ENCODE peak calls at places on chromosomes 7 and 10, in nine cellular contexts. M, A, E, U, S, T, K, Y and X are unnamed samples.
A peak's percentile ranks its signal among the peaks of the same experiment; 100 is the strongest.

GRCh38 chr10:22615819-22616499 is 98.4 kb downstream of the PIP4K2A start:
- DNase-seq in M (peak; percentile 42), A (no peak), E (no peak), U (no peak), S (peak; percentile 75), T (peak; percentile 42), K (peak; percentile 48), Y (peak; percentile 56), X (no peak)

GRCh38 chr7:23938937-23939552 is 229.0 kb downstream of the STK31 start:
- DNase-seq in M (no peak), A (no peak), E (no peak), U (no peak), S (peak; percentile 62), T (peak; percentile 40), K (no peak), Y (peak; percentile 64), X (peak; percentile 65)

GRCh38 chr7:35558841-35559240 is 136.1 kb downstream of the HERPUD2 start:
- DNase-seq in M (no peak), A (no peak), E (no peak), U (no peak), S (no peak), T (no peak), K (no peak), Y (no peak), X (no peak)

GRCh38 chr10:34661580-34661979 is 153.5 kb downstream of the PARD3 start:
- DNase-seq in M (no peak), A (no peak), E (no peak), U (no peak), S (no peak), T (no peak), K (no peak), Y (no peak), X (no peak)

GRCh38 chr7:26535483-26536069 is 243.9 kb downstream of the SNX10 start:
- DNase-seq in M (no peak), A (no peak), E (no peak), U (no peak), S (no peak), T (no peak), K (no peak), Y (no peak), X (no peak)

GRCh38 chr10:30158325-30158960 is 99.1 kb upstream of the JCAD start:
- DNase-seq in M (no peak), A (no peak), E (no peak), U (no peak), S (no peak), T (no peak), K (no peak), Y (no peak), X (no peak)

GRCh38 chr10:45265995-45266394 is 49.4 kb downstream of the OR13A1 start:
- DNase-seq in M (no peak), A (no peak), E (no peak), U (no peak), S (no peak), T (no peak), K (no peak), Y (no peak), X (no peak)

GRCh38 chr10:36670616-36671402 is 454.6 kb upstream of the ANKRD30A start:
- DNase-seq in M (no peak), A (no peak), E (no peak), U (no peak), S (no peak), T (no peak), K (no peak), Y (no peak), X (no peak)

GRCh38 chr10:36266923-36267322 is 624.8 kb upstream of the FZD8 start:
- DNase-seq in M (no peak), A (no peak), E (no peak), U (no peak), S (peak; percentile 54), T (no peak), K (no peak), Y (no peak), X (no peak)

GRCh38 chr10:14540062-14540461 is 209.3 kb upstream of the FRMD4A start:
- DNase-seq in M (no peak), A (no peak), E (no peak), U (no peak), S (no peak), T (no peak), K (no peak), Y (no peak), X (no peak)

GRCh38 chr7:96093435-96093834 is 228.5 kb downstream of the SLC25A13 start:
- DNase-seq in M (no peak), A (no peak), E (no peak), U (no peak), S (peak; percentile 82), T (no peak), K (no peak), Y (no peak), X (peak; percentile 94)

GRCh38 chr10:131207584-131208532 is 103.7 kb downstream of the TCERG1L start:
- DNase-seq in M (no peak), A (no peak), E (no peak), U (no peak), S (peak; percentile 21), T (no peak), K (no peak), Y (no peak), X (no peak)

GRCh38 chr10:125629758-125630376 is 53.1 kb downstream of the TEX36 start:
- DNase-seq in M (no peak), A (no peak), E (no peak), U (no peak), S (peak; percentile 55), T (peak; percentile 21), K (no peak), Y (peak; percentile 68), X (peak; percentile 72)

GRCh38 chr10:89092981-89093380 is 102.4 kb downstream of the FAS start:
- DNase-seq in M (no peak), A (no peak), E (no peak), U (no peak), S (no peak), T (no peak), K (no peak), Y (no peak), X (no peak)

GRCh38 chr10:14583252-14583651 is 191.4 kb downstream of the FAM107B start:
- DNase-seq in M (peak; percentile 76), A (no peak), E (peak; percentile 72), U (peak; percentile 82), S (no peak), T (no peak), K (peak; percentile 85), Y (no peak), X (no peak)

GRCh38 chr7:98974906-98975816 is 96.8 kb downstream of the TRRAP start:
- DNase-seq in M (no peak), A (no peak), E (no peak), U (no peak), S (no peak), T (no peak), K (no peak), Y (no peak), X (no peak)

GRCh38 chr10:104325436-104326430 is 12.5 kb downstream of the ITPRIP start:
- DNase-seq in M (no peak), A (no peak), E (no peak), U (no peak), S (peak; percentile 74), T (no peak), K (no peak), Y (no peak), X (no peak)

GRCh38 chr7:99990417-99990816 is 14.6 kb upstream of the AZGP1 start:
- DNase-seq in M (no peak), A (no peak), E (no peak), U (no peak), S (no peak), T (no peak), K (no peak), Y (no peak), X (no peak)

GRCh38 chr10:124287791-124288190 is 130.9 kb downstream of the OAT start:
- DNase-seq in M (no peak), A (no peak), E (no peak), U (no peak), S (no peak), T (no peak), K (no peak), Y (no peak), X (no peak)

GRCh38 chr7:30697716-30698460 is 15.6 kb upstream of the CRHR2 start:
- DNase-seq in M (no peak), A (no peak), E (no peak), U (no peak), S (no peak), T (no peak), K (no peak), Y (no peak), X (no peak)

GRCh38 chr7:2213551-2214215 is 19.1 kb downstream of the MAD1L1 start:
- DNase-seq in M (no peak), A (no peak), E (no peak), U (no peak), S (no peak), T (no peak), K (no peak), Y (no peak), X (no peak)